ENCODE peak calls at places on chromosome 6, in nine cellular contexts. P is nephron progenitor cell, C is osteocyte, M is upper lobe of right lung, E is B cell, O is cardiac fibroblast, N is upper lobe of left lung, S is heart left ventricle, Q is HL-60. Y is an unnamed sample.

GRCh38 chr6:49909508-49910047 is 43.2 kb upstream of the CRISP1 start:
- DNase-seq in P (no peak), C (no peak), M (no peak), E (no peak), O (no peak), N (no peak), S (no peak), Q (no peak), Y (no peak)

GRCh38 chr6:147126618-147127022 is 77.6 kb upstream of the STXBP5 start:
- DNase-seq in P (no peak), C (no peak), M (no peak), E (no peak), O (peak), N (peak), S (peak), Q (no peak), Y (no peak)

GRCh38 chr6:63634630-63635029 is 972 bp upstream of the PHF3 start:
- DNase-seq in P (no peak), C (no peak), M (no peak), E (peak), O (no peak), N (no peak), S (no peak), Q (no peak), Y (no peak)

GRCh38 chr6:28814032-28814976 is 109.5 kb downstream of the TRIM27 start:
- DNase-seq in P (peak), C (no peak), M (no peak), E (no peak), O (no peak), N (no peak), S (no peak), Q (no peak), Y (no peak)

GRCh38 chr6:130826442-130827246 is 562 bp upstream of the SMLR1 start:
- DNase-seq in P (no peak), C (no peak), M (no peak), E (no peak), O (no peak), N (no peak), S (no peak), Q (no peak), Y (no peak)

GRCh38 chr6:43076093-43076927 is at the start of gene PTK7:
- DNase-seq in P (peak), C (peak), M (peak), E (peak), O (peak), N (peak), S (peak), Q (peak), Y (peak)

GRCh38 chr6:34806738-34807453 is 15.0 kb downstream of the BLTP3A start:
- DNase-seq in P (no peak), C (no peak), M (no peak), E (no peak), O (peak), N (no peak), S (no peak), Q (no peak), Y (no peak)

GRCh38 chr6:100693249-100693927 is 187.7 kb downstream of the ASCC3 start:
- DNase-seq in P (no peak), C (no peak), M (no peak), E (no peak), O (no peak), N (no peak), S (no peak), Q (no peak), Y (no peak)

GRCh38 chr6:34834789-34835518 is 43.1 kb downstream of the BLTP3A start:
- DNase-seq in P (no peak), C (no peak), M (no peak), E (no peak), O (peak), N (no peak), S (no peak), Q (peak), Y (no peak)

GRCh38 chr6:165618241-165618640 is 44.8 kb downstream of the PDE10A start:
- DNase-seq in P (no peak), C (no peak), M (no peak), E (no peak), O (peak), N (no peak), S (no peak), Q (no peak), Y (no peak)

GRCh38 chr6:44062771-44063560 is 64.3 kb downstream of the MRPL14 start:
- DNase-seq in P (peak), C (no peak), M (peak), E (no peak), O (no peak), N (peak), S (no peak), Q (no peak), Y (no peak)

GRCh38 chr6:17907467-17908229 is 79.8 kb downstream of the KIF13A start:
- DNase-seq in P (no peak), C (no peak), M (peak), E (peak), O (peak), N (peak), S (peak), Q (peak), Y (no peak)

DNA sequence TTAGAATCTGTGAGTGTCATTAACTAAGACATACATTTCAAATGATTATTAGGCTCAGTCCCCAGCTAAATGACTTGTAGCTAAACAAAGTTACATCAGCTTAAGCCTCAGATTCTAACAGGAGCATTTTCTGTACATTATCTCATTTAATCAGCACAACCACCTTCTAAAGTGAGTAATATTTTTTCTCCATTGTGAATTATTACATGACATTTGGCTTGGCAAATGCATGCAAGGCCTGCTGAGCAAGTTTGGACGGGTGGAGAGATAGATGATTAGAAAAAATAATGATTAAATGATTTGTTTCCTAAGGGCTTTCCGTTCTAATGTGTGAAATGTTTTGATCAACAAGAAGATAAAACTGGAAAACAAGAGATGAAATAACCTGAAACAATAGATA is 20.7 kb downstream of the DCBLD1 start:
- DNase-seq in P (no peak), C (no peak), M (no peak), E (no peak), O (no peak), N (no peak), S (no peak), Q (no peak), Y (no peak)
- TF ChIP-seq CTCF in P (no peak), C (no peak), M (no peak), E (no peak), O (no peak), N (no peak), S (no peak), Q (no peak), Y (no peak)

GRCh38 chr6:164097557-164098398 is 683.3 kb downstream of the QKI start:
- DNase-seq in P (no peak), C (no peak), M (no peak), E (no peak), O (peak), N (no peak), S (peak), Q (no peak), Y (no peak)
- TF ChIP-seq CTCF in P (no peak), C (peak), M (peak), E (no peak), O (no peak), N (no peak), S (peak), Q (no peak), Y (peak)

GRCh38 chr6:4647414-4648365 is 128.5 kb upstream of the CDYL start:
- DNase-seq in P (peak), C (peak), M (peak), E (peak), O (peak), N (peak), S (peak), Q (peak), Y (peak)

GRCh38 chr6:4649728-4650127 is 126.5 kb upstream of the CDYL start:
- DNase-seq in P (no peak), C (no peak), M (no peak), E (no peak), O (peak), N (no peak), S (no peak), Q (peak), Y (no peak)

GRCh38 chr6:4641461-4641860 is 134.7 kb upstream of the CDYL start:
- DNase-seq in P (no peak), C (no peak), M (no peak), E (no peak), O (no peak), N (no peak), S (no peak), Q (no peak), Y (no peak)

GRCh38 chr6:4644962-4645361 is 131.2 kb upstream of the CDYL start:
- DNase-seq in P (no peak), C (no peak), M (no peak), E (no peak), O (no peak), N (no peak), S (no peak), Q (no peak), Y (no peak)

DNA sequence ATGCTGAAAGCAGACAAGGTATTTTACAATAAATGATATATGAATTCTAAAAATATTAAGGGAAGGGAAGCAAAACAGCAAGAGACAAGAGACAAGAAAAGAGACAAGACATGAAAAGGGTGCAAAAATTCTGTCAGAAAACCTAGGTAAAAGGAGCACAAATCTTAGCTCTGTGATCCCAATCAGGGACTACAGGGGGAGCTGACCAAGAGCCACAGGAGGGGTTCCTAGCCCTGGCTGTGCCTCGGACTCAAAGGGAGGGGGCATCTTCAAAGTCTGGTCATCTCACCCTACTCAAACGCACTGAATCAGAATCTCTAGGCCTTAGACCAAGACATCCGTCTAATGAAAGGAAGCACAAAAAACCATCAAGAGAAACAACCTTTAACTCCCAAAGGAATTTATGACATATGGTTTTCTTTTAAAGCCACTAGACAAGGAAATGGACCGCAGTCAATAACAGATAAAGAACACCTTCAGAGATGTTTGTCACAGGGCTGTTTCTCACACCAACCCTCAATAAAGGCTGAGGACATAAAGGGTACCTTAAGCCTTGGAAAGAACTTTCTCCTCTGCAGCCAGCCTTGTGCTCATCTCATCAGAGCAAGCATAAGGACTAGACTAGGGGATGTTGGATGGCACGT is 130.4 kb upstream of the CDYL start:
- DNase-seq in P (no peak), C (no peak), M (no peak), E (no peak), O (no peak), N (no peak), S (no peak), Q (no peak), Y (no peak)
- TF ChIP-seq CTCF in P (no peak), C (no peak), M (no peak), E (no peak), O (peak), N (no peak), S (no peak), Q (no peak), Y (no peak)

GRCh38 chr6:30614843-30615218 is 2.2 kb downstream of the PPP1R10 start:
- DNase-seq in P (peak), C (peak), M (peak), E (peak), O (peak), N (peak), S (peak), Q (peak), Y (peak)
- TF ChIP-seq CTCF in P (no peak), C (no peak), M (no peak), E (no peak), O (no peak), N (no peak), S (no peak), Q (no peak), Y (no peak)

GRCh38 chr6:109526905-109527628 is 44.0 kb upstream of the ZBTB24 start:
- DNase-seq in P (peak), C (no peak), M (no peak), E (peak), O (peak), N (peak), S (no peak), Q (no peak), Y (no peak)
- TF ChIP-seq CTCF in P (peak), C (peak), M (peak), E (peak), O (peak), N (peak), S (peak), Q (peak), Y (peak)

Y was measured in type B pancreatic cell.